ENCODE peak calls at places on chromosomes 7 and 10, in six cellular contexts. One of them, this sample, is unnamed. For H3K27me3, the result is how much of the 10 kb centered on the place peaks cover.

GRCh38 chr7:13130321-13130720 is 442.9 kb downstream of the ARL4A start:
- DNase-seq in effector memory CD4-positive, alpha-beta T cell: no peak
- DNase-seq in K562: no peak
- DNase-seq in left ventricle myocardium inferior: no peak
- DNase-seq in lung: no peak
- DNase-seq in kidney epithelial cell: no peak
- DNase-seq in this sample: no peak

GRCh38 chr7:125573131-125573530 is 643.5 kb upstream of the POT1 start:
- DNase-seq in effector memory CD4-positive, alpha-beta T cell: no peak
- DNase-seq in K562: no peak
- DNase-seq in left ventricle myocardium inferior: no peak
- DNase-seq in lung: no peak
- DNase-seq in kidney epithelial cell: no peak
- DNase-seq in this sample: no peak

GRCh38 chr7:16098585-16099179 is 322.7 kb downstream of the CRPPA start:
- DNase-seq in effector memory CD4-positive, alpha-beta T cell: no peak
- DNase-seq in K562: peak
- DNase-seq in left ventricle myocardium inferior: no peak
- DNase-seq in lung: no peak
- DNase-seq in kidney epithelial cell: no peak
- DNase-seq in this sample: no peak

GRCh38 chr10:71239131-71239915 is 27.0 kb downstream of the UNC5B start:
- DNase-seq in effector memory CD4-positive, alpha-beta T cell: no peak
- DNase-seq in K562: no peak
- DNase-seq in left ventricle myocardium inferior: peak
- DNase-seq in lung: no peak
- DNase-seq in kidney epithelial cell: no peak
- DNase-seq in this sample: no peak

GRCh38 chr10:98224509-98224908 is 43.5 kb downstream of the LOXL4 start:
- DNase-seq in effector memory CD4-positive, alpha-beta T cell: no peak
- DNase-seq in K562: no peak
- DNase-seq in left ventricle myocardium inferior: no peak
- DNase-seq in lung: no peak
- DNase-seq in kidney epithelial cell: no peak
- DNase-seq in this sample: no peak

GRCh38 chr7:155692317-155692716 is 47.9 kb downstream of the RBM33 start:
- DNase-seq in effector memory CD4-positive, alpha-beta T cell: no peak
- DNase-seq in K562: no peak
- DNase-seq in left ventricle myocardium inferior: no peak
- DNase-seq in lung: no peak
- DNase-seq in kidney epithelial cell: no peak
- DNase-seq in this sample: no peak

GRCh38 chr10:70571636-70572439 is 30.7 kb downstream of the PRF1 start:
- DNase-seq in effector memory CD4-positive, alpha-beta T cell: no peak
- DNase-seq in K562: no peak
- DNase-seq in left ventricle myocardium inferior: no peak
- DNase-seq in lung: no peak
- DNase-seq in kidney epithelial cell: no peak
- DNase-seq in this sample: no peak

GRCh38 chr10:43206391-43207235 is 60.3 kb downstream of the RASGEF1A start:
- DNase-seq in effector memory CD4-positive, alpha-beta T cell: no peak
- DNase-seq in K562: no peak
- DNase-seq in left ventricle myocardium inferior: peak
- DNase-seq in lung: no peak
- DNase-seq in kidney epithelial cell: no peak
- DNase-seq in this sample: no peak

GRCh38 chr7:112060625-112061024 is 145.6 kb downstream of the DOCK4 start:
- DNase-seq in effector memory CD4-positive, alpha-beta T cell: no peak
- DNase-seq in K562: no peak
- DNase-seq in left ventricle myocardium inferior: no peak
- DNase-seq in lung: no peak
- DNase-seq in kidney epithelial cell: no peak
- DNase-seq in this sample: no peak

GRCh38 chr10:111128331-111129167 is 51.7 kb downstream of the ADRA2A start:
- DNase-seq in effector memory CD4-positive, alpha-beta T cell: no peak
- DNase-seq in K562: peak
- DNase-seq in left ventricle myocardium inferior: no peak
- DNase-seq in lung: no peak
- DNase-seq in kidney epithelial cell: peak
- DNase-seq in this sample: peak

GRCh38 chr10:43214071-43214955 is 52.6 kb downstream of the RASGEF1A start:
- DNase-seq in effector memory CD4-positive, alpha-beta T cell: no peak
- DNase-seq in K562: no peak
- DNase-seq in left ventricle myocardium inferior: no peak
- DNase-seq in lung: no peak
- DNase-seq in kidney epithelial cell: no peak
- DNase-seq in this sample: no peak

GRCh38 chr7:47581821-47582747 is at the start of gene TNS3:
- DNase-seq in effector memory CD4-positive, alpha-beta T cell: no peak
- DNase-seq in K562: no peak
- DNase-seq in left ventricle myocardium inferior: peak
- DNase-seq in lung: no peak
- DNase-seq in kidney epithelial cell: no peak
- DNase-seq in this sample: peak

GRCh38 chr7:50281680-50282445 is 22.7 kb upstream of the IKZF1 start:
- DNase-seq in effector memory CD4-positive, alpha-beta T cell: no peak
- DNase-seq in K562: no peak
- DNase-seq in left ventricle myocardium inferior: peak
- DNase-seq in lung: no peak
- DNase-seq in kidney epithelial cell: no peak
- DNase-seq in this sample: no peak
- H3K4me3 ChIP-seq in effector memory CD4-positive, alpha-beta T cell: no peak
- H3K4me3 ChIP-seq in K562: no peak
- H3K4me3 ChIP-seq in left ventricle myocardium inferior: no peak
- H3K4me3 ChIP-seq in lung: no peak
- H3K4me3 ChIP-seq in kidney epithelial cell: no peak
- H3K4me3 ChIP-seq in this sample: no peak

GRCh38 chr10:1664565-1664964 is 72.8 kb downstream of the ADARB2 start:
- DNase-seq in effector memory CD4-positive, alpha-beta T cell: no peak
- DNase-seq in K562: no peak
- DNase-seq in left ventricle myocardium inferior: no peak
- DNase-seq in lung: no peak
- DNase-seq in kidney epithelial cell: no peak
- DNase-seq in this sample: no peak
- H3K27me3 ChIP-seq in effector memory CD4-positive, alpha-beta T cell: under half
- H3K27me3 ChIP-seq in K562: under half
- H3K27me3 ChIP-seq in left ventricle myocardium inferior: under half
- H3K27me3 ChIP-seq in lung: under half
- H3K27me3 ChIP-seq in kidney epithelial cell: under half
- H3K27me3 ChIP-seq in this sample: under half

GRCh38 chr10:30997536-30998252 is 34.0 kb downstream of the ZNF438 start:
- DNase-seq in effector memory CD4-positive, alpha-beta T cell: no peak
- DNase-seq in K562: no peak
- DNase-seq in left ventricle myocardium inferior: no peak
- DNase-seq in lung: no peak
- DNase-seq in kidney epithelial cell: no peak
- DNase-seq in this sample: no peak

GRCh38 chr10:31000071-31000787 is 31.4 kb downstream of the ZNF438 start:
- DNase-seq in effector memory CD4-positive, alpha-beta T cell: no peak
- DNase-seq in K562: no peak
- DNase-seq in left ventricle myocardium inferior: no peak
- DNase-seq in lung: no peak
- DNase-seq in kidney epithelial cell: no peak
- DNase-seq in this sample: no peak

GRCh38 chr10:31001740-31002139 is 29.9 kb downstream of the ZNF438 start:
- DNase-seq in effector memory CD4-positive, alpha-beta T cell: no peak
- DNase-seq in K562: no peak
- DNase-seq in left ventricle myocardium inferior: no peak
- DNase-seq in lung: no peak
- DNase-seq in kidney epithelial cell: no peak
- DNase-seq in this sample: no peak

GRCh38 chr10:31000867-31001266 is 30.8 kb downstream of the ZNF438 start:
- DNase-seq in effector memory CD4-positive, alpha-beta T cell: no peak
- DNase-seq in K562: no peak
- DNase-seq in left ventricle myocardium inferior: no peak
- DNase-seq in lung: no peak
- DNase-seq in kidney epithelial cell: no peak
- DNase-seq in this sample: no peak

GRCh38 chr10:30999084-30999712 is 32.5 kb downstream of the ZNF438 start:
- DNase-seq in effector memory CD4-positive, alpha-beta T cell: no peak
- DNase-seq in K562: no peak
- DNase-seq in left ventricle myocardium inferior: no peak
- DNase-seq in lung: no peak
- DNase-seq in kidney epithelial cell: no peak
- DNase-seq in this sample: no peak
- H3K4me3 ChIP-seq in effector memory CD4-positive, alpha-beta T cell: peak
- H3K4me3 ChIP-seq in K562: no peak
- H3K4me3 ChIP-seq in left ventricle myocardium inferior: peak
- H3K4me3 ChIP-seq in lung: no peak
- H3K4me3 ChIP-seq in kidney epithelial cell: no peak
- H3K4me3 ChIP-seq in this sample: no peak

DNA sequence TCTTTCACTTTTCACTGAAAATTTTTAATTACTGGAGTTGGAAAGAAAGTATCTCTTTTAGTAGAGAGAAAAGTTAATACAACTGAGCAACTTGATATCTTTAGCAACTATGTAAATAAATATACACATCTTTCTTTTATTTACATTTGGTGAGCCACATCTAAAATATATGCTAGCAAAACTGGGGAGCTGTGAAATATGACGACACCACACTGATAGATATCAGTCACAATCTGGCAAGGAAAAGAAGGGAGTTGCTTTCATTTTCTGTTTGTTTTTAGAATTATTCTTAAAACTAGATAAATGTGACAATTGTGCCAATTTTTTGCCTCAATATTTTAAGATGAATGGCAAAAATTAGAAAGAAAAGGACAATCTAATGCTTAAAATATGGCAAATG is 2.7 kb upstream of the ZNF804B start:
- DNase-seq in effector memory CD4-positive, alpha-beta T cell: no peak
- DNase-seq in K562: no peak
- DNase-seq in left ventricle myocardium inferior: no peak
- DNase-seq in lung: no peak
- DNase-seq in kidney epithelial cell: no peak
- DNase-seq in this sample: no peak
- H3K27me3 ChIP-seq in effector memory CD4-positive, alpha-beta T cell: under half
- H3K27me3 ChIP-seq in K562: under half
- H3K27me3 ChIP-seq in left ventricle myocardium inferior: half or more
- H3K27me3 ChIP-seq in lung: under half
- H3K27me3 ChIP-seq in kidney epithelial cell: under half
- H3K27me3 ChIP-seq in this sample: under half

GRCh38 chr7:28072876-28073514 is 107.6 kb downstream of the JAZF1 start:
- DNase-seq in effector memory CD4-positive, alpha-beta T cell: no peak
- DNase-seq in K562: no peak
- DNase-seq in left ventricle myocardium inferior: no peak
- DNase-seq in lung: no peak
- DNase-seq in kidney epithelial cell: no peak
- DNase-seq in this sample: no peak
- H3K4me3 ChIP-seq in effector memory CD4-positive, alpha-beta T cell: no peak
- H3K4me3 ChIP-seq in K562: no peak
- H3K4me3 ChIP-seq in left ventricle myocardium inferior: no peak
- H3K4me3 ChIP-seq in lung: no peak
- H3K4me3 ChIP-seq in kidney epithelial cell: no peak
- H3K4me3 ChIP-seq in this sample: no peak

GRCh38 chr10:25999295-25999981 is 65.4 kb downstream of the MYO3A start:
- DNase-seq in effector memory CD4-positive, alpha-beta T cell: no peak
- DNase-seq in K562: no peak
- DNase-seq in left ventricle myocardium inferior: no peak
- DNase-seq in lung: no peak
- DNase-seq in kidney epithelial cell: no peak
- DNase-seq in this sample: no peak

GRCh38 chr10:26000971-26001370 is 66.9 kb downstream of the MYO3A start:
- DNase-seq in effector memory CD4-positive, alpha-beta T cell: no peak
- DNase-seq in K562: no peak
- DNase-seq in left ventricle myocardium inferior: no peak
- DNase-seq in lung: no peak
- DNase-seq in kidney epithelial cell: no peak
- DNase-seq in this sample: no peak
- H3K27me3 ChIP-seq in effector memory CD4-positive, alpha-beta T cell: under half
- H3K27me3 ChIP-seq in K562: under half
- H3K27me3 ChIP-seq in left ventricle myocardium inferior: under half
- H3K27me3 ChIP-seq in lung: under half
- H3K27me3 ChIP-seq in kidney epithelial cell: under half
- H3K27me3 ChIP-seq in this sample: under half

GRCh38 chr7:5713124-5713912 is 68.1 kb downstream of the RNF216 start:
- DNase-seq in effector memory CD4-positive, alpha-beta T cell: no peak
- DNase-seq in K562: no peak
- DNase-seq in left ventricle myocardium inferior: no peak
- DNase-seq in lung: no peak
- DNase-seq in kidney epithelial cell: no peak
- DNase-seq in this sample: no peak

GRCh38 chr7:5712566-5712965 is 68.9 kb downstream of the RNF216 start:
- DNase-seq in effector memory CD4-positive, alpha-beta T cell: no peak
- DNase-seq in K562: no peak
- DNase-seq in left ventricle myocardium inferior: no peak
- DNase-seq in lung: no peak
- DNase-seq in kidney epithelial cell: no peak
- DNase-seq in this sample: no peak

GRCh38 chr7:5708271-5708670 is 73.2 kb downstream of the RNF216 start:
- DNase-seq in effector memory CD4-positive, alpha-beta T cell: no peak
- DNase-seq in K562: no peak
- DNase-seq in left ventricle myocardium inferior: no peak
- DNase-seq in lung: no peak
- DNase-seq in kidney epithelial cell: no peak
- DNase-seq in this sample: no peak

GRCh38 chr7:5711419-5711818 is 70.0 kb downstream of the RNF216 start:
- DNase-seq in effector memory CD4-positive, alpha-beta T cell: no peak
- DNase-seq in K562: no peak
- DNase-seq in left ventricle myocardium inferior: no peak
- DNase-seq in lung: no peak
- DNase-seq in kidney epithelial cell: no peak
- DNase-seq in this sample: no peak

DNA sequence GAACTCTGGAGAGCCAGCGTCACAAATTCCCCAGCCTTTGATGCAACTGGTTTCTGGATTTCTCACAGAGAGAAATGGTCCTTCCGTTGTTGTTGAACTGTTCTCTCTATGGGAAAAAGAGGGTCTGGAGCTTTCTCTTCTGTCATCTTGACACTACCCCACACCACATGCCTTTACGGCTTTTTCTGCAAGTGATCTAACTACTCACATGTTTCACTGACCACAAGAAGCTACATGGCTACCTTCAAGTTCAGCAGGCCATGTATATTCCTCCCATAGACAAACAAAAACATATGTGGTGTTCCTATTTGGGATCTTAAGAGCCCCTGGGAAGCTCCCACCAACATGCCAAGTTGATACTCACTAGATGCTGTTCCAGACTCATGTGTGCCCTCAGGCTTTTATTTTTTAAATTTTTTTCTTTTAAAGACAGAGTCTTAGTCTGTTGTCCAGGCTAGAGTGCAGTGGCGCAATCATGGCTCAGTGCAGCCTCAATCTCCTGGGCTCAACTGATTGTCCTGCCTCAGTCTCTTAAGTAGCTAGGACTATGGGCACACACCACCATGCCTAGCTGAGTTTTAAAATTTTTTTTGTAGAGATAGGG is 72.0 kb downstream of the RNF216 start:
- DNase-seq in effector memory CD4-positive, alpha-beta T cell: no peak
- DNase-seq in K562: no peak
- DNase-seq in left ventricle myocardium inferior: no peak
- DNase-seq in lung: no peak
- DNase-seq in kidney epithelial cell: no peak
- DNase-seq in this sample: no peak
- H3K4me3 ChIP-seq in effector memory CD4-positive, alpha-beta T cell: no peak
- H3K4me3 ChIP-seq in K562: no peak
- H3K4me3 ChIP-seq in left ventricle myocardium inferior: no peak
- H3K4me3 ChIP-seq in lung: no peak
- H3K4me3 ChIP-seq in kidney epithelial cell: no peak
- H3K4me3 ChIP-seq in this sample: no peak